ENCODE peak calls at places on chromosome 11, in seven cellular contexts. E is neural progenitor cell, Y is body of pancreas, D is GM12878, H is GM06990, O is fibroblast of the aortic adventitia, B is IMR-90. L is an unnamed sample.

GRCh38 chr11:4203603-4204360 is 109.2 kb downstream of the RRM1 start:
- DNase-seq in E (peak; percentile 64), Y (no peak), D (no peak), H (no peak), O (no peak), B (no peak), L (no peak)

GRCh38 chr11:125621995-125622394 is 3.0 kb upstream of the CHEK1 start:
- DNase-seq in E (no peak), Y (no peak), D (no peak), H (no peak), O (peak; percentile 56), B (peak; percentile 77), L (peak; percentile 50)

GRCh38 chr11:662689-663274 is 25.7 kb downstream of the DRD4 start:
- DNase-seq in E (peak; percentile 65), Y (peak; percentile 75), D (no peak), H (no peak), O (peak; percentile 68), B (peak; percentile 47), L (peak; percentile 74)

GRCh38 chr11:126345283-126345682 is 10.2 kb upstream of the ST3GAL4 start:
- DNase-seq in E (no peak), Y (no peak), D (no peak), H (no peak), O (no peak), B (no peak), L (no peak)

GRCh38 chr11:77299528-77299993 is 1.9 kb downstream of the GDPD4 start:
- DNase-seq in E (no peak), Y (peak; percentile 6), D (no peak), H (no peak), O (no peak), B (peak; percentile 11), L (no peak)

GRCh38 chr11:16612234-16612571 is 126.2 kb upstream of the C11orf58 start:
- DNase-seq in E (no peak), Y (no peak), D (no peak), H (no peak), O (no peak), B (no peak), L (no peak)

GRCh38 chr11:12653729-12654128 is 20.5 kb upstream of the TEAD1 start:
- DNase-seq in E (no peak), Y (no peak), D (no peak), H (no peak), O (no peak), B (no peak), L (no peak)

GRCh38 chr11:105838668-105839403 is 183.2 kb downstream of the MSANTD4 start:
- DNase-seq in E (no peak), Y (no peak), D (no peak), H (no peak), O (no peak), B (peak; percentile 80), L (peak; percentile 10)

GRCh38 chr11:12636871-12637410 is 37.3 kb upstream of the TEAD1 start:
- DNase-seq in E (no peak), Y (no peak), D (no peak), H (no peak), O (no peak), B (no peak), L (no peak)

GRCh38 chr11:101397941-101398340 is 185.9 kb downstream of the TRPC6 start:
- DNase-seq in E (no peak), Y (no peak), D (no peak), H (no peak), O (no peak), B (no peak), L (no peak)

GRCh38 chr11:92852203-92852602 is 117.2 kb upstream of the MTNR1B start:
- DNase-seq in E (no peak), Y (no peak), D (no peak), H (no peak), O (no peak), B (no peak), L (no peak)

GRCh38 chr11:74380746-74381439 is 17.3 kb downstream of the PGM2L1 start:
- DNase-seq in E (no peak), Y (peak; percentile 33), D (no peak), H (no peak), O (no peak), B (no peak), L (no peak)

GRCh38 chr11:117020287-117020686 is 77.9 kb downstream of the SIK3 start:
- DNase-seq in E (no peak), Y (no peak), D (peak; percentile 51), H (no peak), O (no peak), B (no peak), L (no peak)

GRCh38 chr11:105577645-105578044 is 32.2 kb upstream of the GRIA4 start:
- DNase-seq in E (peak; percentile 7), Y (no peak), D (no peak), H (no peak), O (peak; percentile 1), B (peak; percentile 37), L (peak; percentile 32)

GRCh38 chr11:109902764-109903436 is 190.3 kb upstream of the ZC3H12C start:
- DNase-seq in E (no peak), Y (no peak), D (no peak), H (no peak), O (no peak), B (no peak), L (no peak)

GRCh38 chr11:63719987-63720386 is 38.7 kb downstream of the RTN3 start:
- DNase-seq in E (no peak), Y (no peak), D (no peak), H (no peak), O (peak; percentile 65), B (peak; percentile 63), L (peak; percentile 50)

GRCh38 chr11:1570896-1571759 is 943 bp downstream of the DUSP8 start:
- DNase-seq in E (peak; percentile 70), Y (peak; percentile 46), D (no peak), H (no peak), O (no peak), B (no peak), L (no peak)

GRCh38 chr11:623999-624704 is 603 bp downstream of the CDHR5 start:
- DNase-seq in E (no peak), Y (no peak), D (no peak), H (no peak), O (peak; percentile 26), B (no peak), L (no peak)

GRCh38 chr11:6926208-6927029 is at the start of gene ZNF215:
- DNase-seq in E (peak; percentile 92), Y (peak; percentile 77), D (no peak), H (peak; percentile 89), O (peak; percentile 70), B (peak; percentile 81), L (peak; percentile 89)

GRCh38 chr11:111303476-111303875 is 5.1 kb downstream of the POU2AF3 start:
- DNase-seq in E (no peak), Y (peak; percentile 77), D (no peak), H (no peak), O (peak; percentile 53), B (no peak), L (no peak)

GRCh38 chr11:130178441-130178971 is 18.9 kb downstream of the ST14 start:
- DNase-seq in E (no peak), Y (peak; percentile 45), D (no peak), H (no peak), O (no peak), B (peak; percentile 10), L (peak; percentile 56)

GRCh38 chr11:8262552-8263108 is 1.0 kb downstream of the LMO1 start:
- DNase-seq in E (peak; percentile 92), Y (peak; percentile 40), D (no peak), H (peak; percentile 35), O (peak; percentile 45), B (peak; percentile 55), L (peak; percentile 47)

GRCh38 chr11:92653448-92653847 is 316.0 kb upstream of the MTNR1B start:
- DNase-seq in E (no peak), Y (no peak), D (no peak), H (no peak), O (no peak), B (no peak), L (no peak)

GRCh38 chr11:36469881-36470802 is 39.9 kb downstream of the TRAF6 start:
- DNase-seq in E (no peak), Y (no peak), D (no peak), H (no peak), O (peak; percentile 73), B (peak; percentile 74), L (peak; percentile 80)

GRCh38 chr11:36465449-36466163 is 44.5 kb downstream of the TRAF6 start:
- DNase-seq in E (no peak), Y (no peak), D (no peak), H (no peak), O (no peak), B (peak; percentile 72), L (no peak)

GRCh38 chr11:36471577-36471976 is 38.5 kb downstream of the TRAF6 start:
- DNase-seq in E (no peak), Y (no peak), D (no peak), H (no peak), O (no peak), B (no peak), L (no peak)

GRCh38 chr11:36467913-36468312 is 42.2 kb downstream of the TRAF6 start:
- DNase-seq in E (no peak), Y (no peak), D (no peak), H (no peak), O (no peak), B (no peak), L (no peak)

GRCh38 chr11:36469063-36469462 is 41.0 kb downstream of the TRAF6 start:
- DNase-seq in E (peak; percentile 55), Y (no peak), D (no peak), H (no peak), O (no peak), B (no peak), L (no peak)
- TF ChIP-seq CTCF in E (peak; percentile 62), Y (no peak), D (no peak), H (peak; percentile 37), O (peak; percentile 39), B (peak; percentile 34), L (peak; percentile 68)

GRCh38 chr11:66039765-66040164 is 9.2 kb downstream of the GAL3ST3 start:
- DNase-seq in E (no peak), Y (peak; percentile 42), D (no peak), H (no peak), O (no peak), B (no peak), L (peak; percentile 20)
- H3K4me3 ChIP-seq in E (no peak overlapping the region), Y (no peak overlapping the region), D (no peak overlapping the region), H (no peak overlapping the region), O (no peak overlapping the region), B (no peak overlapping the region), L (no peak overlapping the region)

GRCh38 chr11:72716291-72716690 is 35.9 kb downstream of the ARAP1 start:
- DNase-seq in E (no peak), Y (peak; percentile 44), D (no peak), H (no peak), O (no peak), B (peak; percentile 35), L (no peak)
- TF ChIP-seq CTCF in E (no peak), Y (no peak), D (no peak), H (no peak), O (no peak), B (no peak), L (no peak)

DNA sequence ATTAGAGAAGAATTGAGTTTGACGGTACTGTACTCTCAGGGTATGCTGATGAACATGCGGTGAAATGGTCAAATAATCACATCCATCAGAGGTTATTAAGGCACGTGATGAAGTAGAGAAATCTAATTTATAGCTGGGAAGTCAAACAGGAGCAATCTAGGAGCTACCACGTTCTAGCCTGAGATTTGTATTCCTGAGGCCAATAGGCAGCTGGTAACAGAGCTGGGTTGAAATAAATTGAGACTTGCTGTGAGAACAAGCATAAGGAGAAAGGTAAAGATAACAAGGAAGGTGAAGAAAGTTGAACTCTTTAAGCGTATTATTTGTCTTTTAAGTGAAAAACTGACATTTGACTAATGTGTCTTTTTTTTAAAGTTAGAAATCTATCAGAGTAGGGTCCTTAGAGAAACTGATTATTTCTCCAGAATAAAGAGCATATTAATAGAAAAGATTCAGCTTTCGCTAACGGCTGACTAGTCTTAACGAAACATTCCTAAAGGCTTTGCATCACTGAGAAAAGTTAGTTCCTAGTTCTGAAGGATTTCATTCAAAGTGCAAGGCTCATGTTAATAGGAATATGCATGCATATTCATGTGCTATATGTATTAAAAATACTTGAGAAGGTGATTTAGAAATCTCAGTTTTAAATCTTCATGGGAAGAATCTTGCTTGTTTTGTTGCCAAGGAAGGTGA is 5.2 kb upstream of the WEE1 start:
- DNase-seq in E (no peak), Y (no peak), D (no peak), H (no peak), O (peak; percentile 16), B (peak; percentile 28), L (peak; percentile 14)
- H3K4me3 ChIP-seq in E (no peak overlapping the region), Y (no peak overlapping the region), D (no peak overlapping the region), H (no peak overlapping the region), O (no peak overlapping the region), B (no peak overlapping the region), L (no peak overlapping the region)

L was measured in cardiac fibroblast.